ENCODE peak calls at places on chromosome 13, in ten cellular contexts. T is GDM1; H is cardiac muscle cell; M is NCI-H1930; V is heart left ventricle; R is nucleus accumbens; C is HFFc6; O is effector memory CD4-positive, alpha-beta T cell; D is aorta; W is stimulated activated CD4-positive, alpha-beta T cell treated with anti-CD3 and anti-CD28 coated beads, Interleukin-1b, Interleukin-23, amount 100 ng/mL, for 4 hours. G is an unnamed sample.

GRCh38 chr13:42996584-42996983 is 4.5 kb upstream of the EPSTI1 start:
- DNase-seq in T (no peak), H (peak), M (no peak), V (no peak), R (no peak), C (peak), O (no peak), D (no peak), W (no peak), G (no peak)

GRCh38 chr13:97434417-97435296 is 688 bp downstream of the RAP2A start:
- DNase-seq in T (peak), H (peak), M (no peak), V (peak), R (peak), C (peak), O (peak), D (peak), W (peak), G (peak)

GRCh38 chr13:113666951-113667701 is at the start of gene GRK1:
- DNase-seq in T (no peak), H (no peak), M (no peak), V (peak), R (no peak), C (no peak), O (no peak), D (peak), W (no peak), G (no peak)

GRCh38 chr13:110560606-110561334 is 752 bp downstream of the RAB20 start:
- DNase-seq in T (no peak), H (peak), M (no peak), V (peak), R (no peak), C (no peak), O (no peak), D (peak), W (no peak), G (peak)

GRCh38 chr13:36217456-36217855 is 3.1 kb upstream of the SOHLH2 start:
- DNase-seq in T (no peak), H (no peak), M (no peak), V (no peak), R (no peak), C (no peak), O (no peak), D (no peak), W (no peak), G (no peak)

GRCh38 chr13:24033527-24034302 is 126.8 kb upstream of the SPATA13 start:
- DNase-seq in T (no peak), H (peak), M (no peak), V (no peak), R (no peak), C (peak), O (no peak), D (no peak), W (no peak), G (no peak)

GRCh38 chr13:42798118-42798517 is 16.7 kb downstream of the FAM216B start:
- DNase-seq in T (no peak), H (no peak), M (no peak), V (no peak), R (no peak), C (no peak), O (no peak), D (no peak), W (no peak), G (no peak)

GRCh38 chr13:87128006-87128405 is 543.2 kb upstream of the SLITRK5 start:
- DNase-seq in T (no peak), H (peak), M (no peak), V (no peak), R (no peak), C (no peak), O (no peak), D (no peak), W (no peak), G (no peak)

GRCh38 chr13:41544824-41545707 is 87.7 kb downstream of the RGCC start:
- DNase-seq in T (peak), H (no peak), M (no peak), V (no peak), R (no peak), C (peak), O (no peak), D (no peak), W (no peak), G (no peak)

GRCh38 chr13:49776871-49777270 is 15.6 kb downstream of the KPNA3 start:
- DNase-seq in T (no peak), H (no peak), M (no peak), V (no peak), R (no peak), C (peak), O (no peak), D (no peak), W (no peak), G (no peak)

GRCh38 chr13:49935171-49936084 is 712 bp downstream of the SPRYD7 start:
- DNase-seq in T (peak), H (peak), M (no peak), V (peak), R (peak), C (peak), O (peak), D (no peak), W (no peak), G (peak)

GRCh38 chr13:34409496-34410163 is 532.4 kb upstream of the NBEA start:
- DNase-seq in T (no peak), H (no peak), M (no peak), V (no peak), R (no peak), C (no peak), O (no peak), D (no peak), W (no peak), G (no peak)

GRCh38 chr13:113596321-113597200 is 12.0 kb downstream of the TFDP1 start:
- DNase-seq in T (no peak), H (no peak), M (no peak), V (no peak), R (no peak), C (no peak), O (no peak), D (no peak), W (no peak), G (no peak)

GRCh38 chr13:54301085-54301484 is 1272.5 kb downstream of the OLFM4 start:
- DNase-seq in T (no peak), H (no peak), M (no peak), V (no peak), R (no peak), C (no peak), O (no peak), D (no peak), W (no peak), G (no peak)

GRCh38 chr13:111252449-111253124 is 67.9 kb upstream of the TEX29 start:
- DNase-seq in T (no peak), H (no peak), M (no peak), V (no peak), R (no peak), C (peak), O (no peak), D (no peak), W (no peak), G (no peak)

GRCh38 chr13:51742611-51743010 is 61.4 kb downstream of the DHRS12 start:
- DNase-seq in T (no peak), H (no peak), M (no peak), V (no peak), R (no peak), C (no peak), O (no peak), D (no peak), W (no peak), G (no peak)

GRCh38 chr13:60043262-60043661 is 120.5 kb downstream of the DIAPH3 start:
- DNase-seq in T (no peak), H (peak), M (no peak), V (no peak), R (no peak), C (no peak), O (no peak), D (no peak), W (no peak), G (no peak)

GRCh38 chr13:114038211-114038613 is 64.3 kb upstream of the C13orf46 start:
- DNase-seq in T (no peak), H (no peak), M (no peak), V (no peak), R (peak), C (no peak), O (no peak), D (no peak), W (no peak), G (no peak)

GRCh38 chr13:98517576-98518310 is 59.2 kb downstream of the STK24 start:
- DNase-seq in T (no peak), H (no peak), M (no peak), V (no peak), R (no peak), C (no peak), O (peak), D (no peak), W (peak), G (no peak)

G was measured in testis.